ENCODE peak calls at places on chromosomes 7 and 10, in eight cellular contexts. A, E, K, C, U, S, Q and F are unnamed samples. For H3K9me3, the result is how much of the 10 kb centered on the place peaks cover.

GRCh38 chr10:93368210-93368609 is 113.9 kb downstream of the MYOF start:
- DNase-seq in A (peak), E (no peak), K (no peak), C (no peak), U (peak), S (no peak), Q (no peak), F (no peak)

GRCh38 chr10:113960617-113961260 is 82.9 kb upstream of the ADRB1 start:
- DNase-seq in A (no peak), E (peak), K (peak), C (no peak), U (no peak), S (peak), Q (no peak), F (peak)

GRCh38 chr7:132004528-132004927 is 448.1 kb upstream of the PODXL start:
- DNase-seq in A (peak), E (no peak), K (no peak), C (no peak), U (peak), S (no peak), Q (peak), F (no peak)

GRCh38 chr7:136079478-136079892 is 102.3 kb upstream of the MTPN start:
- DNase-seq in A (no peak), E (no peak), K (no peak), C (no peak), U (no peak), S (no peak), Q (no peak), F (no peak)

GRCh38 chr7:19621740-19622139 is 87.1 kb downstream of the POLR1F start:
- DNase-seq in A (no peak), E (no peak), K (no peak), C (no peak), U (no peak), S (no peak), Q (no peak), F (no peak)

GRCh38 chr10:7915923-7916322 is 97.6 kb downstream of the TAF3 start:
- DNase-seq in A (no peak), E (no peak), K (no peak), C (no peak), U (peak), S (no peak), Q (no peak), F (no peak)

GRCh38 chr10:108787932-108788331 is 1135.4 kb downstream of the XPNPEP1 start:
- DNase-seq in A (no peak), E (no peak), K (no peak), C (no peak), U (no peak), S (no peak), Q (no peak), F (no peak)

GRCh38 chr10:117431160-117431559 is 55.9 kb upstream of the PDZD8 start:
- DNase-seq in A (no peak), E (no peak), K (no peak), C (no peak), U (no peak), S (no peak), Q (no peak), F (no peak)

GRCh38 chr10:96025566-96025965 is 17.8 kb upstream of the CCNJ start:
- DNase-seq in A (peak), E (no peak), K (peak), C (no peak), U (peak), S (no peak), Q (peak), F (no peak)

GRCh38 chr10:104040382-104040781 is 45.3 kb downstream of the COL17A1 start:
- DNase-seq in A (no peak), E (no peak), K (no peak), C (no peak), U (no peak), S (no peak), Q (no peak), F (no peak)

GRCh38 chr10:84075226-84076046 is 63.9 kb upstream of the GHITM start:
- DNase-seq in A (no peak), E (no peak), K (no peak), C (no peak), U (no peak), S (no peak), Q (no peak), F (no peak)

GRCh38 chr7:55549457-55549856 is 22.8 kb downstream of the VOPP1 start:
- DNase-seq in A (no peak), E (no peak), K (no peak), C (no peak), U (no peak), S (no peak), Q (no peak), F (no peak)

GRCh38 chr7:116500071-116500853 is 724 bp downstream of the CAV2 start:
- DNase-seq in A (peak), E (no peak), K (peak), C (no peak), U (peak), S (peak), Q (peak), F (no peak)

GRCh38 chr7:1419688-1420087 is 39.6 kb downstream of the MICALL2 start:
- DNase-seq in A (no peak), E (no peak), K (no peak), C (no peak), U (no peak), S (no peak), Q (no peak), F (no peak)

GRCh38 chr10:127398140-127398966 is 150.8 kb upstream of the NPS start:
- DNase-seq in A (peak), E (no peak), K (no peak), C (no peak), U (peak), S (no peak), Q (no peak), F (no peak)

GRCh38 chr7:17680943-17681351 is 259.3 kb downstream of the SNX13 start:
- DNase-seq in A (peak), E (peak), K (no peak), C (no peak), U (peak), S (no peak), Q (no peak), F (no peak)

GRCh38 chr10:125164421-125164820 is 4.1 kb upstream of the CTBP2 start:
- DNase-seq in A (no peak), E (no peak), K (no peak), C (no peak), U (no peak), S (no peak), Q (no peak), F (no peak)

GRCh38 chr10:56298941-56299340 is 62.1 kb downstream of the ZWINT start:
- DNase-seq in A (no peak), E (no peak), K (no peak), C (no peak), U (no peak), S (no peak), Q (no peak), F (no peak)

GRCh38 chr10:85642421-85643170 is 724.0 kb downstream of the GRID1 start:
- DNase-seq in A (peak), E (no peak), K (no peak), C (no peak), U (no peak), S (no peak), Q (no peak), F (no peak)

GRCh38 chr10:59801171-59801570 is 47.9 kb upstream of the MRLN start:
- DNase-seq in A (no peak), E (no peak), K (no peak), C (no peak), U (no peak), S (no peak), Q (no peak), F (no peak)

GRCh38 chr10:59803714-59804113 is 50.5 kb upstream of the MRLN start:
- DNase-seq in A (no peak), E (no peak), K (no peak), C (no peak), U (no peak), S (no peak), Q (no peak), F (no peak)

GRCh38 chr10:59793924-59794323 is 40.7 kb upstream of the MRLN start:
- DNase-seq in A (no peak), E (no peak), K (no peak), C (no peak), U (no peak), S (no peak), Q (no peak), F (no peak)

GRCh38 chr10:59804220-59804619 is 51.0 kb upstream of the MRLN start:
- DNase-seq in A (no peak), E (no peak), K (no peak), C (no peak), U (no peak), S (no peak), Q (no peak), F (no peak)

GRCh38 chr10:59799421-59799820 is 46.2 kb upstream of the MRLN start:
- DNase-seq in A (no peak), E (no peak), K (no peak), C (no peak), U (no peak), S (no peak), Q (no peak), F (no peak)
- H3K9me3 ChIP-seq in A (under half), E (under half), K (under half), C (under half), U (under half), S (under half), Q (under half), F (under half)

DNA sequence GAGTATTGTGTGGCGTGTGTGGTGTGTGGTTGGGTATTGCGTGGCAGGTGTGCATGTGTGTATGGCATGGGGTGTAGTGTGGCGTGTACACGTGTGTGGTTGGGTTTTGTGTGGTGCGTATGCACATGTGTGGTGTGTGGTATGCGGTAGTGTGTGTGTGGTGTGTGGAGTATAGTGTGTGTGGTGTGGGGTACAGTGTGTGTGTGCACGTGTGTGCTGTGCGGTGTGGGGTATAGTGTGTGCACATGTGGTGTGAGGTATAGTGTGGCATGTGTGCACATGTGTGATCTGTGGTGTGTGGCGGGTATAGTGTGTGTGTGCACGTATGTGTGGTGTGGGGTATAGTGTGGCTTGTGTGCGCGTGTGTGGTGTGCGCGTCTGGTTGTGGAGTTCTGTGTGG is 20.9 kb upstream of the UTF1 start:
- DNase-seq in A (no peak), E (no peak), K (no peak), C (no peak), U (no peak), S (no peak), Q (no peak), F (no peak)
- H3K9me3 ChIP-seq in A (under half), E (under half), K (under half), C (under half), U (under half), S (under half), Q (under half), F (under half)

GRCh38 chr7:158176561-158177173 is 411.0 kb downstream of the PTPRN2 start:
- DNase-seq in A (no peak), E (no peak), K (no peak), C (no peak), U (no peak), S (no peak), Q (no peak), F (no peak)

GRCh38 chr7:158175779-158176178 is 411.8 kb downstream of the PTPRN2 start:
- DNase-seq in A (no peak), E (no peak), K (no peak), C (no peak), U (no peak), S (no peak), Q (no peak), F (no peak)

DNA sequence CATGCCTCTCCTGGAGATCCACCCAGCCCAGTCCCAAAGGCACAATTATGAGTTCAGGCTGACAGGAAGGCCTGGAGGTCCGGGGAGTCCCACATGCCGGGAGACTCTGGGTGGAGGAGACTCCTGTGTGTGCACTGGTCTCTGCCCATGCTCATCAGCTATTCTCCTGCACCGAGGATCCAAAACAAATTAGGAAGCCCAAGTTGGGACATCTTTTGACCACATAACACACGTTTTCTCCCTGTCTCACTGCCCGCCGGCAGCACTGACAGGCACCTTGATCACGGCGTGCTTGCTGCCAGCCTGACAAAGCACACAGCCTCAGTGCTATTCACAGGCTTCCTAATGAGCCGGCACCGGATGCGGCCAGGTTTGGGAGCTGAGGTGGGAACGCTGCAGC is 412.7 kb downstream of the PTPRN2 start:
- DNase-seq in A (no peak), E (no peak), K (no peak), C (no peak), U (no peak), S (no peak), Q (no peak), F (no peak)
- H3K9me3 ChIP-seq in A (under half), E (under half), K (under half), C (under half), U (under half), S (under half), Q (under half), F (under half)

DNA sequence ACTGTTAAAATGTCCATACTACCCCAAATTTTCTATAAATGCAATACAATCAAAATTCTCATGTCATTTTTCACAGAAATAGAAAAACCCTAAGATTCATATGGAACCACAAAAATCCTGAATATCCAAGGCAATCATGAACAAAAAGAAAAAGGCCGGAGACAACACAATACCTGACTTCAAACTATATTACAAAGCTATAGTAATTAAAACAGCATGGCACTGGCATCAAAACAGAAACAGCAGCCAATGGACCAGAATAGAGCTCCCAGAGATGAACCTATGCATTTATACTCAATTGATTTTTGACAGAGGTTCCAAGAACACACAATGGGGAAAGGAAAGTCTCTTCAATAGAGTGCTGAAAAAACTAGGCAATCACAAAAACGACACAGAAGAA is 128.8 kb downstream of the SDHAF3 start:
- DNase-seq in A (no peak), E (no peak), K (no peak), C (no peak), U (no peak), S (no peak), Q (no peak), F (no peak)
- H3K9me3 ChIP-seq in A (under half), E (under half), K (under half), C (under half), U (under half), S (under half), Q (under half), F (under half)

DNA sequence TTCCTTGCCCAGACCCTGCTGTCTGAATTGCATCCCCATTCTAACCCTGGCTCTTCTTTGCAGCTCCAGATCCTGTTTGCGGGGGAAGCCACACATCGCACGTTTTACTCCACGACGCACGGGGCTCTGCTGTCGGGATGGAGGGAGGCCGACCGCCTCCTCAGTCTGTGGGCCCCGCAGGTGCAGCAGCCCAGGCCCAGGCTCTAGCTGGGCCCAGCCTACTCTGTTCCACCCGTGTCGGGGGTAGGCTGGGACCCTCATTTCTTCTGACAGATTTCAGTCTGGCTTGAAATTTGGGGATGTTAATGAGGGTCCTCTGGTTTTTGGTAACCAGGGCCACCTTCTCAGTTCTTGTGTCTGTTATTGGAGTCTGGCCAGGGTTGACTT is 2.7 kb upstream of the MTG1 start:
- DNase-seq in A (no peak), E (no peak), K (no peak), C (no peak), U (no peak), S (no peak), Q (no peak), F (no peak)
- H3K9me3 ChIP-seq in A (under half), E (under half), K (under half), C (under half), U (under half), S (under half), Q (under half), F (under half)

DNA sequence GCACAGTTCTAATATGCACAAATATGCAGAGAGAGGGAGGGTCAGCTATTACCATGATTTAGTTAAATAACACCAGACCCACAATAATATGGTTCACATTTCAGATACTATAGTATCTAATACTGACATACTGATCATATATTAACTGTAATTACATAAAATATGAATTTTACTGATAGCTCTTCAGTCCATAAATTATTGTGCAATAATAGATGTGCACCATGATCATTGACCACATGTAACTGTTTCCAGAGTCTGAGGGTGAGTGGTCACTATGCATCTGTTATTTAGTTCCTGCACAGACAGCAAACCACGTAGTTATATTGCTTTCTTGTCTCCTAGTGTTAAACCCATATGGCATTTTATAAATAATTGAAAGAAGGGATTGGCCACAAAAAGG is 29.3 kb downstream of the PPP1R17 start:
- DNase-seq in A (no peak), E (no peak), K (no peak), C (no peak), U (no peak), S (no peak), Q (no peak), F (no peak)
- H3K9me3 ChIP-seq in A (under half), E (under half), K (under half), C (under half), U (under half), S (under half), Q (under half), F (under half)

GRCh38 chr7:43290978-43291377 is 178.5 kb downstream of the HECW1 start:
- DNase-seq in A (no peak), E (no peak), K (no peak), C (no peak), U (no peak), S (no peak), Q (no peak), F (no peak)
- H3K9me3 ChIP-seq in A (under half), E (under half), K (under half), C (under half), U (under half), S (under half), Q (under half), F (under half)

GRCh38 chr7:100017875-100018274 is 2.5 kb downstream of the ZKSCAN1 start:
- DNase-seq in A (no peak), E (no peak), K (no peak), C (no peak), U (no peak), S (no peak), Q (no peak), F (no peak)
- H3K9me3 ChIP-seq in A (under half), E (under half), K (under half), C (under half), U (under half), S (under half), Q (under half), F (under half)

GRCh38 chr10:43728425-43728824 is 79.7 kb upstream of the ZNF32 start:
- DNase-seq in A (no peak), E (no peak), K (no peak), C (no peak), U (no peak), S (no peak), Q (no peak), F (no peak)
- H3K9me3 ChIP-seq in A (under half), E (under half), K (under half), C (under half), U (under half), S (under half), Q (under half), F (under half)

GRCh38 chr7:156058248-156058647 is 246.0 kb upstream of the SHH start:
- DNase-seq in A (no peak), E (no peak), K (no peak), C (no peak), U (no peak), S (no peak), Q (no peak), F (no peak)
- H3K9me3 ChIP-seq in A (under half), E (under half), K (under half), C (under half), U (under half), S (under half), Q (under half), F (under half)